ENCODE peak calls at places on chromosomes 13 and 19, in four cellular contexts. One of them, this sample, is unnamed.

GRCh38 chr13:44198826-44199225 is 174.8 kb upstream of the SERP2 start:
- DNase-seq in AG04450: no peak
- DNase-seq in astrocyte: no peak
- DNase-seq in thoracic aorta: no peak
- DNase-seq in this sample: no peak

GRCh38 chr19:13781547-13781946 is 7.3 kb downstream of the C19orf53 start:
- DNase-seq in AG04450: no peak
- DNase-seq in thoracic aorta: peak; percentile 77
- DNase-seq in astrocyte: peak; percentile 91
- DNase-seq in this sample: peak; percentile 91

GRCh38 chr19:4361152-4362037 is 18.0 kb downstream of the MPND start:
- DNase-seq in AG04450: no peak
- DNase-seq in astrocyte: no peak
- DNase-seq in thoracic aorta: no peak
- DNase-seq in this sample: no peak

GRCh38 chr13:48559638-48560320 is 26.9 kb upstream of the RCBTB2 start:
- DNase-seq in thoracic aorta: no peak
- DNase-seq in astrocyte: peak; percentile 58
- DNase-seq in AG04450: no peak
- DNase-seq in this sample: peak; percentile 58

GRCh38 chr19:13476071-13476470 is 30.2 kb downstream of the CACNA1A start:
- DNase-seq in thoracic aorta: no peak
- DNase-seq in AG04450: no peak
- DNase-seq in astrocyte: no peak
- DNase-seq in this sample: no peak

GRCh38 chr19:1814833-1815604 is 2.9 kb upstream of the ATP8B3 start:
- DNase-seq in AG04450: no peak
- DNase-seq in astrocyte: no peak
- DNase-seq in thoracic aorta: no peak
- DNase-seq in this sample: no peak

GRCh38 chr19:20179946-20180345 is 12.9 kb downstream of the ZNF486 start:
- DNase-seq in AG04450: no peak
- DNase-seq in astrocyte: peak; percentile 1
- DNase-seq in thoracic aorta: no peak
- DNase-seq in this sample: peak; percentile 7

GRCh38 chr13:84130739-84131138 is 248.5 kb upstream of the SLITRK1 start:
- DNase-seq in thoracic aorta: no peak
- DNase-seq in astrocyte: no peak
- DNase-seq in AG04450: no peak
- DNase-seq in this sample: no peak

GRCh38 chr19:42412223-42412622 is 15.0 kb downstream of the LIPE start:
- DNase-seq in astrocyte: no peak
- DNase-seq in AG04450: no peak
- DNase-seq in thoracic aorta: no peak
- DNase-seq in this sample: no peak

GRCh38 chr13:90824027-90824426 is 523.5 kb upstream of the MIR17HG start:
- DNase-seq in AG04450: no peak
- DNase-seq in astrocyte: no peak
- DNase-seq in thoracic aorta: no peak
- DNase-seq in this sample: no peak

GRCh38 chr19:19448238-19448544 is 42.7 kb downstream of the GATAD2A start:
- DNase-seq in thoracic aorta: no peak
- DNase-seq in AG04450: no peak
- DNase-seq in astrocyte: no peak
- DNase-seq in this sample: no peak

GRCh38 chr19:44752123-44752815 is 3.8 kb downstream of the BCL3 start:
- DNase-seq in AG04450: no peak
- DNase-seq in astrocyte: no peak
- DNase-seq in thoracic aorta: no peak
- DNase-seq in this sample: no peak

GRCh38 chr19:44753932-44754742 is 5.6 kb downstream of the BCL3 start:
- DNase-seq in astrocyte: peak; percentile 82
- DNase-seq in AG04450: no peak
- DNase-seq in thoracic aorta: peak; percentile 87
- DNase-seq in this sample: peak; percentile 92

GRCh38 chr19:44754743-44755066 is 6.2 kb downstream of the BCL3 start:
- DNase-seq in thoracic aorta: no peak
- DNase-seq in AG04450: no peak
- DNase-seq in astrocyte: no peak
- DNase-seq in this sample: no peak

GRCh38 chr19:44753619-44753931 is 5.1 kb downstream of the BCL3 start:
- DNase-seq in AG04450: no peak
- DNase-seq in thoracic aorta: no peak
- DNase-seq in astrocyte: no peak
- DNase-seq in this sample: no peak

GRCh38 chr19:44752816-44753618 is 4.5 kb downstream of the BCL3 start:
- DNase-seq in AG04450: peak; percentile 96
- DNase-seq in thoracic aorta: peak; percentile 80
- DNase-seq in astrocyte: peak; percentile 99
- DNase-seq in this sample: peak; percentile 97
- TF ChIP-seq CTCF in AG04450: no peak
- TF ChIP-seq CTCF in thoracic aorta: no peak
- TF ChIP-seq CTCF in astrocyte: no peak
- TF ChIP-seq CTCF in this sample: no peak

DNA sequence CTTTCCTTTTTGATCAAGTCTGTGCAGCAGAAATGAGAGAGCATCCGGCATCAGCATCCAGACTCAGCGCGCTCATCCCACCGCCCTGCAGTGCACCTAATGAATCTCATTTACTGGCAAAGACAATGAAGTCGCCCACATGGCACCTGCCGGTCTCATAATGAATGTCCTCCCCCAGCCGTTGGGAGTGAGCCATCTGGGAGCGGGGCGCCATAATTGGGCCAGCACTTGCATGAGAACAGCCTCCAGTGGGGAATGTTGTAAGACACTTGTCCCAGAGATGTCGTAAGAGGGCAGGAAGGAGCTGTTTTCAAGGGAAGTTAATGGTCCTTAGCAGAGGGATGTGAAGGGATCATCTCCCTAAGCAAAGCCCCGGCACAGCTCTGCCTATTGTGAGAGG is 98.4 kb upstream of the UQCRFS1 start:
- DNase-seq in AG04450: no peak
- DNase-seq in thoracic aorta: no peak
- DNase-seq in astrocyte: no peak
- DNase-seq in this sample: no peak
- H3K4me3 ChIP-seq in AG04450: no peak overlapping the region
- H3K4me3 ChIP-seq in thoracic aorta: no peak overlapping the region
- H3K4me3 ChIP-seq in astrocyte: no peak overlapping the region
- H3K4me3 ChIP-seq in this sample: no peak overlapping the region

GRCh38 chr19:49498475-49498874 is 2.2 kb downstream of the RPS11 start:
- DNase-seq in AG04450: no peak
- DNase-seq in thoracic aorta: no peak
- DNase-seq in astrocyte: no peak
- DNase-seq in this sample: no peak

GRCh38 chr19:49497047-49497789 is 984 bp downstream of the RPS11 start:
- DNase-seq in AG04450: no peak
- DNase-seq in thoracic aorta: no peak
- DNase-seq in astrocyte: no peak
- DNase-seq in this sample: peak; percentile 60

GRCh38 chr19:49499030-49499670 is 2.9 kb downstream of the RPS11 start:
- DNase-seq in astrocyte: no peak
- DNase-seq in thoracic aorta: no peak
- DNase-seq in AG04450: no peak
- DNase-seq in this sample: no peak

GRCh38 chr19:49497790-49498106 is 1.5 kb downstream of the RPS11 start:
- DNase-seq in thoracic aorta: no peak
- DNase-seq in AG04450: no peak
- DNase-seq in astrocyte: no peak
- DNase-seq in this sample: no peak

DNA sequence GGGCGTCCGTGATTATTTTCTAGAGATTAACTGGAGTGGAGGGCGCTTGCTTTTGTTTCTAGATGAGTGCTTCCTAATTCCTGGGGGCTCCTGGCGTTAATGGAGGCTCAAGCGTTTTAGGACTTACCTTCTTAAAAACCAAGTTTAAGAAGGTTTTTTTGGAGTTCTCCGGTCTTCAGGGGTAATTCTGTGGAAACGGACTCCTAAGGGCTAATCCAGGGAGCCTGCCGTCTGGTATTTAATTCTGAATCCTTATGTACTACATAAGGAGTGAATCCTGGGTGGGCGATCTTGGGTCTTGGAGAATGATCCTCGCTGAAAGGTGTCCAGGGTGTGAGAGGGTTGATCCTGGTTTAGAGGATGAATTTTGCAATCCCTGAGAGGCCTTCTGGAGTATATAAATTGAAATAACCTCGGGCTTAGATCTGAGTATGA is 357 bp downstream of the RPS11 start:
- DNase-seq in thoracic aorta: no peak
- DNase-seq in AG04450: no peak
- DNase-seq in astrocyte: no peak
- DNase-seq in this sample: no peak
- TF ChIP-seq CTCF in thoracic aorta: no peak
- TF ChIP-seq CTCF in AG04450: no peak
- TF ChIP-seq CTCF in astrocyte: no peak
- TF ChIP-seq CTCF in this sample: no peak

GRCh38 chr13:25018729-25019115 is 77.2 kb upstream of the PABPC3 start:
- DNase-seq in AG04450: no peak
- DNase-seq in astrocyte: no peak
- DNase-seq in thoracic aorta: no peak
- DNase-seq in this sample: no peak
- H3K4me3 ChIP-seq in AG04450: no peak overlapping the region
- H3K4me3 ChIP-seq in astrocyte: no peak overlapping the region
- H3K4me3 ChIP-seq in thoracic aorta: peak overlapping the region; percentile 44
- H3K4me3 ChIP-seq in this sample: no peak overlapping the region

DNA sequence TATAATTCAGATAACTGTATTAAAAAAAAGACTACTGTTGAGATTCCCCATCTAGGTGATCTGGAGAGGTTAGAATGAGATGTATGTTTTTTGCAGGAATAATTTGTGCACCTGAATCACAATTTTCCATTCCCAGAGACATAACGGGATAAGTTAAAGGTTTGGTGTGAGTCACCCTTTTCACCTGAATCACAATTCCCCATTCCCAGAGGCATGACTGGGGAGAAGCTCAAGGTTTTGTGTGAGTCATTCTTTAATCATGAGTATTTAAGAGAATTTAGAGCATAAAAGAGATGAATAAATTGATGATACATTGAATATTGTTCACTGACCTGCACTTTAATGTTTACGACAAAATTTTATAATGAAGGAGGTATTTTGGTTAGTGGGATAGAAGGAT is 9.0 kb downstream of the OR7A5 start:
- DNase-seq in thoracic aorta: no peak
- DNase-seq in astrocyte: no peak
- DNase-seq in AG04450: no peak
- DNase-seq in this sample: no peak
- TF ChIP-seq CTCF in thoracic aorta: no peak
- TF ChIP-seq CTCF in astrocyte: no peak
- TF ChIP-seq CTCF in AG04450: no peak
- TF ChIP-seq CTCF in this sample: no peak

GRCh38 chr13:46043647-46044046 is 8.9 kb downstream of the ZC3H13 start:
- DNase-seq in astrocyte: no peak
- DNase-seq in thoracic aorta: no peak
- DNase-seq in AG04450: no peak
- DNase-seq in this sample: no peak
- H3K4me3 ChIP-seq in astrocyte: no peak overlapping the region
- H3K4me3 ChIP-seq in thoracic aorta: no peak overlapping the region
- H3K4me3 ChIP-seq in AG04450: no peak overlapping the region
- H3K4me3 ChIP-seq in this sample: no peak overlapping the region

DNA sequence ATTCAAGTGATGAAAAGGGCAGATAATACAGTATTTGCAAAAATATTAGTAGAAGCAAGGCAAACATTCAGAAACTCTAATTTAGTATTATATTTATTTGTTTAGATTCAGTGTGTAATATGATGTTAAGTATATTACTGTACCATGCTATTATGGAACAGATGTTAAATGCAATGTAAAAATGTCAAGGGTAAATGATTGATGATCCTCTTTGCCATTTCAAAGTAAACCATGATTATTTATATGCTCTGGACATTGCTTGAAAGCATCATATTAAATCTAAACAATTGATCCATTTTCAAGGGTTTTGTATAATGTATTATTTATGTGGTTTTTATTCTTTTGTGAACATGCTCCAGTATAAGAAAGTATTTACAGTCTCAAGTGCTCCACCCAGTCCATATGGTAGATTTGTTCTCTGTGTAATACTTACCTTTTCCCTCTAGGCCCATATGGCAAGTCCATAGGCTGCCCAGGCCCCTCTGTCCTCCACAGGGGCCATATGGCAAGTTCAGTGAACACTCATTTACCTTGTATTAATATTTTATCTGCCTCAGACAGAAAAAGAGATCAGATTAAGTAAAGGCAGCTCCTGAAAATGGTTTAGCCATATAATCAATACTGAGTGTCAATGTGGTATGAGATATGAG is 353.5 kb downstream of the DACH1 start:
- DNase-seq in astrocyte: no peak
- DNase-seq in thoracic aorta: no peak
- DNase-seq in AG04450: no peak
- DNase-seq in this sample: no peak
- TF ChIP-seq CTCF in astrocyte: no peak
- TF ChIP-seq CTCF in thoracic aorta: no peak
- TF ChIP-seq CTCF in AG04450: no peak
- TF ChIP-seq CTCF in this sample: no peak

GRCh38 chr13:36414461-36414860 is 17.8 kb upstream of the CCNA1 start:
- DNase-seq in thoracic aorta: no peak
- DNase-seq in AG04450: no peak
- DNase-seq in astrocyte: no peak
- DNase-seq in this sample: no peak

GRCh38 chr13:36417328-36417727 is 15.0 kb upstream of the CCNA1 start:
- DNase-seq in astrocyte: no peak
- DNase-seq in AG04450: no peak
- DNase-seq in thoracic aorta: no peak
- DNase-seq in this sample: no peak

GRCh38 chr13:36412736-36413135 is 19.6 kb upstream of the CCNA1 start:
- DNase-seq in astrocyte: peak; percentile 61
- DNase-seq in thoracic aorta: no peak
- DNase-seq in AG04450: no peak
- DNase-seq in this sample: peak; percentile 95

GRCh38 chr13:36418022-36418805 is 14.1 kb upstream of the CCNA1 start:
- DNase-seq in thoracic aorta: no peak
- DNase-seq in AG04450: no peak
- DNase-seq in astrocyte: peak; percentile 93
- DNase-seq in this sample: peak; percentile 89

GRCh38 chr13:36413161-36413560 is 19.1 kb upstream of the CCNA1 start:
- DNase-seq in thoracic aorta: no peak
- DNase-seq in AG04450: no peak
- DNase-seq in astrocyte: no peak
- DNase-seq in this sample: peak; percentile 57
- H3K4me3 ChIP-seq in thoracic aorta: no peak overlapping the region
- H3K4me3 ChIP-seq in AG04450: no peak overlapping the region
- H3K4me3 ChIP-seq in astrocyte: no peak overlapping the region
- H3K4me3 ChIP-seq in this sample: no peak overlapping the region

GRCh38 chr13:73268306-73268705 is 209.5 kb downstream of the KLF5 start:
- DNase-seq in astrocyte: no peak
- DNase-seq in AG04450: no peak
- DNase-seq in thoracic aorta: no peak
- DNase-seq in this sample: peak; percentile 34
- TF ChIP-seq CTCF in astrocyte: no peak
- TF ChIP-seq CTCF in AG04450: no peak
- TF ChIP-seq CTCF in thoracic aorta: no peak
- TF ChIP-seq CTCF in this sample: no peak